ENCODE peak calls at places on chromosomes 11 and 22, in five cellular contexts. A is stimulated activated CD4-positive, alpha-beta T cell treated with anti-CD3 and anti-CD28 coated beads, TNF-alpha, amount 100 ng/mL, for 1 hour; Q is GOT3; M is fibroblast of gingiva; R is esophagus squamous epithelium. X is an unnamed sample.

GRCh38 chr11:7651700-7652099 is 21.6 kb downstream of the CYB5R2 start:
- DNase-seq in A (no peak), Q (no peak), M (no peak), R (no peak), X (peak)

GRCh38 chr22:46936378-46936916 is 174.0 kb downstream of the TBC1D22A start:
- DNase-seq in A (no peak), Q (no peak), M (peak), R (no peak), X (no peak)

GRCh38 chr11:3130269-3131071 is 34.6 kb downstream of the OSBPL5 start:
- DNase-seq in A (no peak), Q (no peak), M (no peak), R (no peak), X (no peak)

GRCh38 chr11:1307998-1308744 is 1.3 kb downstream of the TOLLIP start:
- DNase-seq in A (no peak), Q (no peak), M (no peak), R (no peak), X (peak)

GRCh38 chr11:35061516-35062440 is 77.2 kb upstream of the CD44 start:
- DNase-seq in A (no peak), Q (no peak), M (no peak), R (no peak), X (no peak)

GRCh38 chr11:82899191-82899820 is 924 bp downstream of the PRCP start:
- DNase-seq in A (no peak), Q (no peak), M (no peak), R (no peak), X (no peak)

GRCh38 chr22:26479792-26480610 is 3.6 kb downstream of the HPS4 start:
- DNase-seq in A (no peak), Q (no peak), M (no peak), R (no peak), X (no peak)

GRCh38 chr22:19291580-19292261 is at the start of gene CLTCL1:
- DNase-seq in A (peak), Q (no peak), M (peak), R (no peak), X (peak)

GRCh38 chr11:19800162-19800561 is 87.5 kb downstream of the NAV2 start:
- DNase-seq in A (no peak), Q (no peak), M (no peak), R (no peak), X (no peak)

GRCh38 chr11:44759743-44760476 is 33.1 kb downstream of the TSPAN18 start:
- DNase-seq in A (no peak), Q (no peak), M (no peak), R (no peak), X (no peak)

GRCh38 chr11:14813506-14813905 is 78.5 kb downstream of the CYP2R1 start:
- DNase-seq in A (no peak), Q (no peak), M (no peak), R (no peak), X (no peak)

GRCh38 chr11:1655168-1656060 is 25.8 kb downstream of the KRTAP5-5 start:
- DNase-seq in A (no peak), Q (no peak), M (no peak), R (no peak), X (peak)

GRCh38 chr11:2296913-2297622 is 4.7 kb downstream of the C11orf21 start:
- DNase-seq in A (no peak), Q (no peak), M (no peak), R (no peak), X (peak)

GRCh38 chr11:19392321-19392720 is 151.6 kb upstream of the E2F8 start:
- DNase-seq in A (no peak), Q (no peak), M (peak), R (no peak), X (no peak)

GRCh38 chr11:86245369-86246292 is 1.1 kb downstream of the EED start:
- DNase-seq in A (no peak), Q (no peak), M (peak), R (no peak), X (peak)

GRCh38 chr11:31810779-31811647 is at the start of gene PAX6:
- DNase-seq in A (no peak), Q (peak), M (no peak), R (no peak), X (no peak)

GRCh38 chr11:78667462-78667861 is 92.8 kb upstream of the NARS2 start:
- DNase-seq in A (no peak), Q (no peak), M (no peak), R (no peak), X (no peak)

GRCh38 chr11:26551186-26551801 is 20.8 kb downstream of the MUC15 start:
- DNase-seq in A (no peak), Q (no peak), M (peak), R (no peak), X (no peak)

GRCh38 chr11:65625628-65626342 is 10.2 kb downstream of the PCNX3 start:
- DNase-seq in A (no peak), Q (no peak), M (no peak), R (no peak), X (peak)

GRCh38 chr22:17980638-17981051 is 43.7 kb downstream of the MICAL3 start:
- DNase-seq in A (no peak), Q (no peak), M (no peak), R (no peak), X (peak)

GRCh38 chr11:59182457-59183151 is 10.7 kb downstream of the DTX4 start:
- DNase-seq in A (no peak), Q (no peak), M (no peak), R (no peak), X (no peak)

GRCh38 chr11:57761301-57762234 is at the start of gene CTNND1:
- DNase-seq in A (no peak), Q (peak), M (peak), R (no peak), X (peak)

GRCh38 chr11:62004473-62004872 is 37.0 kb upstream of the FTH1 start:
- DNase-seq in A (no peak), Q (no peak), M (peak), R (no peak), X (peak)

GRCh38 chr22:40276877-40277823 is 69.2 kb upstream of the ADSL start:
- DNase-seq in A (no peak), Q (no peak), M (peak), R (no peak), X (peak)

GRCh38 chr11:128551641-128552335 is 35.6 kb downstream of the ETS1 start:
- DNase-seq in A (no peak), Q (no peak), M (no peak), R (no peak), X (no peak)

GRCh38 chr22:23166841-23167610 is 13.3 kb upstream of the BCR start:
- DNase-seq in A (no peak), Q (no peak), M (no peak), R (no peak), X (no peak)

GRCh38 chr11:113603277-113604059 is 102.6 kb downstream of the TMPRSS5 start:
- DNase-seq in A (no peak), Q (no peak), M (peak), R (no peak), X (no peak)

GRCh38 chr11:94794287-94795168 is 26.4 kb downstream of the AMOTL1 start:
- DNase-seq in A (no peak), Q (peak), M (peak), R (no peak), X (peak)

GRCh38 chr11:97487387-97487786 is 1097.6 kb downstream of the JRKL start:
- DNase-seq in A (no peak), Q (no peak), M (no peak), R (no peak), X (no peak)